ENCODE peak calls at places on chromosome 19, in nine cellular contexts. D is uterus, B is IMR-90, Y is endodermal cell, I is fibroblast of the aortic adventitia, R is Panc1, H is heart left ventricle, E is fibroblast of mammary gland, C is lung. Q is an unnamed sample.

GRCh38 chr19:16655727-16656126 is 4.2 kb downstream of the SMIM7 start:
- DNase-seq in C (no peak), Y (no peak), E (no peak), B (no peak), H (no peak), I (no peak), R (no peak), D (no peak), Q (no peak)

GRCh38 chr19:33621811-33622504 is at the start of gene CHST8:
- DNase-seq in C (no peak), I (peak), Y (peak), H (peak), D (no peak), E (peak), B (no peak), R (no peak), Q (peak)

GRCh38 chr19:44212865-44213346 is 574 bp downstream of the ZNF227 start:
- DNase-seq in C (no peak), E (peak), B (peak), H (no peak), I (peak), D (no peak), R (no peak), Y (peak), Q (peak)

GRCh38 chr19:38977445-38978314 is 2.1 kb upstream of the FBXO17 start:
- DNase-seq in E (no peak), I (no peak), R (peak), H (no peak), D (no peak), C (no peak), Y (no peak), B (peak), Q (peak)

GRCh38 chr19:45477713-45478453 is 10.1 kb downstream of the FOSB start:
- DNase-seq in H (no peak), R (no peak), E (no peak), D (no peak), Y (no peak), I (no peak), C (no peak), B (no peak), Q (no peak)

GRCh38 chr19:21321996-21322395 is 7.2 kb downstream of the ZNF708 start:
- DNase-seq in I (peak), E (peak), D (no peak), H (no peak), Y (no peak), B (no peak), C (no peak), R (no peak), Q (no peak)

GRCh38 chr19:30932854-30933253 is 416.4 kb downstream of the TSHZ3 start:
- DNase-seq in B (no peak), H (no peak), D (no peak), E (no peak), Y (no peak), R (no peak), I (no peak), C (no peak), Q (no peak)

GRCh38 chr19:10036601-10037071 is 23.4 kb downstream of the RDH8 start:
- DNase-seq in I (no peak), D (no peak), B (no peak), H (no peak), C (no peak), Y (no peak), R (no peak), E (peak), Q (peak)

GRCh38 chr19:10193666-10194499 is 870 bp downstream of the DNMT1 start:
- DNase-seq in I (peak), D (no peak), H (no peak), Y (no peak), E (peak), C (no peak), R (no peak), B (peak), Q (peak)

GRCh38 chr19:14562660-14563589 is 8.9 kb downstream of the NDUFB7 start:
- DNase-seq in Y (peak), C (no peak), I (no peak), E (no peak), H (no peak), B (no peak), D (no peak), R (no peak), Q (no peak)

GRCh38 chr19:19356500-19356899 is 35.9 kb downstream of the MAU2 start:
- DNase-seq in E (no peak), Y (no peak), C (no peak), H (no peak), R (no peak), B (no peak), D (no peak), I (no peak), Q (no peak)

GRCh38 chr19:412356-413355 is 3.7 kb upstream of the C2CD4C start:
- DNase-seq in I (no peak), E (no peak), H (peak), R (no peak), C (no peak), Y (peak), D (no peak), B (no peak), Q (no peak)

GRCh38 chr19:17281391-17282304 is at the start of gene ANKLE1:
- DNase-seq in E (no peak), I (no peak), Y (peak), B (no peak), H (peak), C (no peak), D (no peak), R (no peak), Q (peak)

GRCh38 chr19:40309666-40310065 is 24.5 kb upstream of the AKT2 start:
- DNase-seq in I (no peak), E (no peak), D (no peak), B (no peak), H (no peak), Y (no peak), R (no peak), C (no peak), Q (peak)

GRCh38 chr19:29273000-29273691 is 60.2 kb upstream of the UQCRFS1 start:
- DNase-seq in Y (peak), I (no peak), R (no peak), D (no peak), H (no peak), B (no peak), E (no peak), C (no peak), Q (no peak)

GRCh38 chr19:15436012-15436825 is 13.5 kb downstream of the WIZ start:
- DNase-seq in E (no peak), I (peak), Y (no peak), H (no peak), B (no peak), C (no peak), R (no peak), D (no peak), Q (no peak)

GRCh38 chr19:19207637-19208582 is 3.8 kb upstream of the NCAN start:
- DNase-seq in C (no peak), R (no peak), E (no peak), I (no peak), B (no peak), Y (no peak), D (no peak), H (no peak), Q (no peak)

GRCh38 chr19:18368504-18369222 is 17.3 kb upstream of the GDF15 start:
- DNase-seq in Y (no peak), C (no peak), B (no peak), I (no peak), H (no peak), R (no peak), D (no peak), E (no peak), Q (no peak)

GRCh38 chr19:3590991-3591659 is 5.8 kb downstream of the GIPC3 start:
- DNase-seq in I (no peak), B (no peak), Y (no peak), E (no peak), R (no peak), D (no peak), H (no peak), C (no peak), Q (no peak)
- H3K4me3 ChIP-seq in I (no peak), B (no peak), Y (no peak), E (no peak), R (no peak), D (no peak), H (no peak), C (no peak), Q (no peak)

DNA sequence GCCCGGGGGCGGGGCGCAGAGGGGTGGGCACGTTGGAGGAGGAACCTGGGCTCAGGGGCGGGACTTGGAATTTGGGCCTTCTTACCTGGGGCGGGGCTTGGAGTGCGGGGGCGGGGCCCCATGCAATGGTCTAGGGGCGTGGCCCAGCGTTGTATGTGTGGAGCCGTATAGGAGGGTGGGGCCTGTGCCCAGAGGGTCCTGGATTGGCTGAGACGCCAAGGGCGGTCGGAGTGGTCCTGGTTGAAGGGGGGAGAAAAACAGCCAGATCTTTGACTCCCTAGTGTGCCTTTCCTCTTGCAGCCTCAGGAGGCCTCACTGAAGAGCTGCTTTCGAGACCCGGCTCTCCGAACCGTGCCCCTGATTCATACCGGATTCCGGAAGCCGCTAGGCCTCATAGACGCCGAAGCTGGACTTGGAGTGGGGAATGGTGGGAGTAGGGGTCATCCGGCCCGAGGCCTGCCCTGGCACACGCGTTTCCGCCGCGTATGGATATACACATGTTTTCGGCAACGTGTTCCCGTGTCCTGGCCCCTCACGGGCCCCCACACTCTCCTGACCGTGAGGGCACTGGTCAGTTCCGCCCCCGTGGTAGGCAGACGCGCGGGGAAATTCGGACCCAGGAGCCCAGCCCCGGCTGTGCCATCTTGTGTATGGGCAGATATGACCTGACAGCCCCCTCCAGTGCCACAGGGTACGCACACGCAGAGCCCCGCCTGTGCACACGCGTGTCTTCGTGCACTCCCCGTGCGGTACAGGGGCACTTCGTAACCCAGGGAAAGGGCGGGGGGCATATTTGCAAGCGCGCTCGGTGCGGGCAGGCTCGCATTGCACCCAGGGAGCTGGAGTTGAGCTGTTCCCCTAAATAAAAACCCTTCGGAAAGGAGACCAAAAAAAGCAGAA is 661 bp upstream of the PRR12 start:
- DNase-seq in B (peak), R (peak), H (peak), Y (peak), I (peak), C (peak), E (peak), D (peak), Q (peak)
- TF ChIP-seq CTCF in B (peak), R (no peak), H (no peak), Y (peak), I (peak), C (no peak), E (no peak), D (no peak), Q (no peak)

DNA sequence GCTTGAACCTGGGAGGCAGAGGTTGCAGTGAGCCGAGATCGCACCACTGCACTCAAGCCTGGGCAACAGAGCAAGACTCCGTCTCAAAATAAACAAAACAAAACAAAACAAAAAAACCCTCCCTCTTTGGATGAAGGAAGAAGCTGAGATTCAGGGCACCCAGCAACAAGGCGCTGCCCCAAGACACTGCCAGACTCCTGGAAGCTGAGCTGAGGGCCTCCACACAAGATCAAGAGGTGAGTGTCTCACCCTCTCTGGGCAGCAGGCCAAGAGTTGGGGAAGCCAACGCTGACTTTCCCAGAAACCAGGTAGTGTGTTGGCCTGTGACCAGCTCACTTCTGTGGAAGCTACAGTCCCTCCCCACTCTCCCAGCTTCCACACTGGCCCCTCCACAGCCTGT is 3.7 kb upstream of the TYROBP start:
- DNase-seq in C (peak), E (no peak), D (no peak), I (no peak), R (no peak), H (no peak), Y (no peak), B (peak), Q (no peak)
- H3K4me3 ChIP-seq in C (no peak), E (no peak), D (no peak), I (no peak), R (no peak), H (no peak), Y (no peak), B (no peak), Q (no peak)

GRCh38 chr19:12350890-12351197 is 14.6 kb downstream of the ZNF442 start:
- DNase-seq in E (no peak), I (no peak), R (no peak), Y (no peak), C (no peak), D (no peak), H (no peak), B (no peak), Q (no peak)

GRCh38 chr19:12350185-12350889 is 15.1 kb downstream of the ZNF442 start:
- DNase-seq in E (no peak), B (no peak), H (no peak), D (no peak), I (no peak), R (no peak), Y (no peak), C (no peak), Q (no peak)

GRCh38 chr19:12346896-12347295 is 13.5 kb upstream of the ZNF563 start:
- DNase-seq in H (no peak), B (no peak), Y (no peak), E (no peak), R (no peak), I (no peak), D (no peak), C (no peak), Q (peak)

DNA sequence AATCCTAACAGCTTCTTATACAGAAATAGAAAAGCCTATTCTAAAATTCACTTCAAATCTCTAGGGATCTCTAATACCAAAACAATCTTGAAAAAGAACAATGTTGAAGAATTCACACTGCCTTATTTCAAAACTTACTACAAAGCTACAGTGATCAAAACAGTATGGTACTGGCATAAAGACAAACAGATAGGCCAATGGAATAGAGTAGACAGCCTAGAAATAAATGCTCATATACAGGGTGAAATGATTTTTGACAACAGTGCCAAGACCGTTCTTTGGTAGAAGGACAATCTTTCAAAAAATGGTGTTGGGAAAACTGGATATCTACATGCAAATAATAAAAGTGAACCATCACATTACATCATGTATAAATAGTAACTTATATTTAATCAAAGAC is 11.8 kb upstream of the ZNF563 start:
- DNase-seq in Y (no peak), E (no peak), H (no peak), R (no peak), C (no peak), B (no peak), D (no peak), I (no peak), Q (no peak)
- TF ChIP-seq CTCF in Y (no peak), E (no peak), H (no peak), R (no peak), C (no peak), B (no peak), D (no peak), I (no peak), Q (no peak)

Q was measured in foreskin fibroblast.